ENCODE peak calls at places on chromosome 14, in nine cellular contexts. E is lower leg skin, O is brain microvascular endothelial cell, K is stomach, T is mammary epithelial cell, Z is suprapubic skin, R is GM20000, I is foreskin fibroblast, Q is glutamatergic neuron. D is an unnamed sample.

GRCh38 chr14:93011650-93012317 is 88.8 kb downstream of the CHGA start:
- DNase-seq in Q (no peak), R (no peak), I (no peak), K (no peak), E (no peak), O (no peak), T (no peak), Z (no peak), D (no peak)

GRCh38 chr14:105273062-105273461 is 24.7 kb downstream of the BTBD6 start:
- DNase-seq in K (peak; percentile 57), T (no peak), R (no peak), Q (no peak), E (peak; percentile 24), O (no peak), Z (no peak), I (no peak), D (no peak)

GRCh38 chr14:104721704-104722431 is 2.2 kb upstream of the ADSS1 start:
- DNase-seq in I (no peak), Z (no peak), R (no peak), Q (no peak), K (no peak), E (no peak), O (no peak), T (no peak), D (no peak)

GRCh38 chr14:77267937-77268699 is 2.9 kb downstream of the NGB start:
- DNase-seq in Z (no peak), I (no peak), K (no peak), Q (no peak), T (no peak), R (no peak), E (no peak), O (no peak), D (no peak)

GRCh38 chr14:97977711-97978261 is 1180.6 kb downstream of the VRK1 start:
- DNase-seq in Q (peak; percentile 22), E (peak; percentile 87), K (peak; percentile 59), Z (peak; percentile 88), T (peak; percentile 31), O (no peak), R (no peak), I (no peak), D (peak; percentile 96)

GRCh38 chr14:100555436-100556067 is 31.7 kb downstream of the BEGAIN start:
- DNase-seq in O (no peak), E (no peak), T (no peak), Q (no peak), Z (no peak), R (no peak), K (no peak), I (no peak), D (no peak)

GRCh38 chr14:38718519-38718918 is 384.5 kb downstream of the SEC23A start:
- DNase-seq in Q (no peak), T (no peak), R (no peak), I (no peak), Z (no peak), E (no peak), K (no peak), O (no peak), D (no peak)

GRCh38 chr14:90140956-90141316 is 79.1 kb downstream of the KCNK13 start:
- DNase-seq in R (no peak), E (no peak), O (peak; percentile 88), Z (no peak), T (no peak), K (no peak), I (peak; percentile 2), Q (no peak), D (peak; percentile 38)

GRCh38 chr14:69708586-69709169 is 58.3 kb upstream of the SRSF5 start:
- DNase-seq in E (no peak), I (peak; percentile 36), O (no peak), K (no peak), Q (peak; percentile 76), T (no peak), Z (no peak), R (no peak), D (peak; percentile 19)

GRCh38 chr14:91376547-91377477 is 40.8 kb downstream of the CCDC88C start:
- DNase-seq in E (no peak), R (no peak), O (no peak), K (no peak), Q (no peak), Z (no peak), T (no peak), I (no peak), D (no peak)

GRCh38 chr14:80987235-80988032 is 32.0 kb downstream of the TSHR start:
- DNase-seq in I (peak; percentile 78), Z (peak; percentile 68), Q (peak; percentile 69), R (peak; percentile 67), E (peak; percentile 64), K (peak; percentile 74), T (peak; percentile 68), O (peak; percentile 59), D (peak; percentile 83)

GRCh38 chr14:79548836-79549235 is 662.5 kb downstream of the DIO2 start:
- DNase-seq in Z (no peak), T (no peak), O (no peak), I (no peak), K (no peak), E (no peak), R (no peak), Q (no peak), D (no peak)

GRCh38 chr14:74653386-74654138 is 41.5 kb upstream of the LTBP2 start:
- DNase-seq in R (no peak), T (no peak), I (peak; percentile 87), Q (no peak), K (no peak), Z (no peak), O (no peak), E (no peak), D (no peak)

GRCh38 chr14:78974691-78975090 is 804.5 kb downstream of the NRXN3 start:
- DNase-seq in T (peak; percentile 17), Z (no peak), E (no peak), K (no peak), Q (no peak), I (no peak), O (no peak), R (no peak), D (peak; percentile 8)

GRCh38 chr14:19949218-19949617 is 18.5 kb downstream of the OR4K1 start:
- DNase-seq in R (no peak), K (no peak), Q (no peak), O (no peak), Z (no peak), E (no peak), T (no peak), I (no peak), D (no peak)

GRCh38 chr14:97707603-97708002 is 910.4 kb downstream of the VRK1 start:
- DNase-seq in K (no peak), I (no peak), Q (no peak), Z (no peak), E (no peak), T (no peak), R (no peak), O (no peak), D (no peak)

GRCh38 chr14:102095231-102095870 is 8.5 kb upstream of the HSP90AA1 start:
- DNase-seq in T (no peak), Z (no peak), K (no peak), R (no peak), Q (no peak), I (peak; percentile 47), O (peak; percentile 27), E (no peak), D (peak; percentile 35)

DNA sequence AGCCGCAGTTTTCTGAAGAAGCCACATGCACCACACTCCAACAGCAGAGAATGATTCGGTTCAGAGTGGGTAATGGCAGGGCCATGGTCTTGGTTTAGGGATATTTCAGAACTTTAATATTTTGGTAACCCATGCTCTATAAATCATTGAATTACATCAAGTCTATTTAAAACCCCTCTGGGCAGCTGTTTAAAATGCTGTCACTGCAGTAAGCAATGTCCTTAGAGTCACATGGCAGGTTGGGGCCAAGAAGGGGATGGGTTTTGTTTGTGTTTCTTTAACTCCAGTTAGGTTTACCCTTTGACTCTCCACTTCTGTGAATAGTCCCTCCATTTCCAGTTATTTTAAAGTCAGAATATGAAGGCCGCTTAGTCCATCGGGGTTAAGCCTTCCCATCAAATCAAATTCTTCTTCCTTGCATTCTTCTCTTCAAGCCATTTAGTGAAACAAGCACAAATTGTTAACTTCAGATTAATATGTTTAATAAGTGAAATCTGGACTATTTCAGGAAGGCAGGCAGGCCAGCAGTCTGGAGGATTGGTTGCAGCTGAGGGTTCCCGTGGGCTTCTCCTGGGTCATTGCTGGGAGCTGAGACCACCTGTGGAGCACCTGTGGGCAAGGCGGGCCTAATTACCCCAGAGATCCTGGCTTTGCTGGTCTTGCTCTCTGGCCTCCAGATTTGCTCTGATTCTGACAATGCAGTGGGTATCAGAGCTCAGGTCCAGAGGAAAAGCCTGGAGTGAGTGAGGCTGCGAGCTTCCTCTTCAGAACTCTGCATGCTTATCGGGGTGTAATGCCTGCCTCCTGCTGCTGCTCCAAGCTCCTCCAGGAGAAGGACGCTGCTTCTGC is 94.1 kb downstream of the TMEM30B start:
- DNase-seq in R (no peak), T (no peak), E (no peak), K (no peak), Z (no peak), I (peak; percentile 53), O (peak; percentile 47), Q (no peak), D (no peak)
- TF ChIP-seq CTCF in R (no peak), T (no peak), E (no peak), K (no peak), Z (no peak), I (no peak), O (peak; percentile 8), Q (no peak), D (no peak)

DNA sequence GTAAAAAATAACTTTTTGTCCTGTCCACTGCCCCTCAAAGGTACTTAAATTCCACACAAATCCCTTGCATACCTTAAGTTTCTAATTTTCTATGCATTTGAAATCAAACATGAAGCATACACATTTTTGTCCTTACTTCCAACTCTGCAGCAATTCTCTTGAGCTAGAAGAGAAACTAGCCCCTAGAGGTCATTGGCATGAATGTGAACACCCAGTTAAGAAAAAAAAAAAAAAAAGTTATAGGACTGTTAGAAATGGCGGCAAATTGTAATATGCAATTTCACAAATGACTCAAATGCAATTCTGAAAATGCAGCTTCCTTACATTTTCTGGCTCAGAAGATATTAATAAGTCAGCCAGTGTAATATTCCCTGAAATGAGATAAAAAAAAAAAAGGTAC is 4.6 kb upstream of the ESR2 start:
- DNase-seq in R (no peak), Z (no peak), K (no peak), E (no peak), I (peak; percentile 13), O (no peak), Q (no peak), T (no peak), D (no peak)
- TF ChIP-seq CTCF in R (no peak), Z (no peak), K (no peak), E (no peak), I (no peak), O (peak; percentile 11), Q (no peak), T (no peak), D (no peak)

DNA sequence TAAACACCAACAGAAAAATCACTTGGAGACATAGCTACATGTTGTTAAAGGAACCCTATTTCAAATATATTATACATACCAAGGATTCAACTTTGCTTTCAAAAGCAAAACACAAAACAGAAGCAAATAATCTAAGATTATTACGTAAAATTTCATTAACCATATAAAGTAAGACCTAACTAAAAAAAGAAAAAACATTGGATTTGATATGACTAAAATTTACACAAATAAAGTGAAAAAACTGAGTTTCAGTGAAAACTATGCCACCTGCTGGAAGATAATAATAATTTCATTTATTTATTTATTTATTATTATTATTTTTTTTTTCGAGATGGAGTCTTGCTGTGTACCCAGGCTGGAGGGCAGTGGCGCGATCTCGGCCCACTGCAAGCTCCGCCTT is 45.2 kb downstream of the WDHD1 start:
- DNase-seq in O (no peak), Z (no peak), I (peak; percentile 15), R (no peak), T (no peak), Q (no peak), K (no peak), E (no peak), D (no peak)
- TF ChIP-seq CTCF in O (no peak), Z (no peak), I (no peak), R (no peak), T (peak; percentile 15), Q (peak; percentile 69), K (no peak), E (no peak), D (peak; percentile 45)

GRCh38 chr14:35121026-35121886 is 534 bp downstream of the PPP2R3C start:
- DNase-seq in T (no peak), Q (no peak), R (no peak), K (no peak), O (peak; percentile 82), Z (no peak), E (no peak), I (peak; percentile 53), D (no peak)
- TF ChIP-seq CTCF in T (no peak), Q (no peak), R (no peak), K (no peak), O (no peak), Z (no peak), E (no peak), I (no peak), D (no peak)

D was measured in MCF 10A.